ENCODE peak calls at places on chromosomes 16 and 17, in four cellular contexts. G is HepG2, X is A549, A is K562. W is an unnamed sample.
A peak's percentile ranks its signal among the peaks of the same experiment; 100 is the strongest.

GRCh38 chr16:69865701-69866100 is 85.4 kb upstream of the CLEC18A start:
- DNase-seq in G (peak; percentile 24), X (no peak), A (peak; percentile 92), W (no peak)

GRCh38 chr16:86510465-86511261 is at the start of gene FOXF1:
- DNase-seq in G (no peak), X (no peak), A (no peak), W (no peak)

GRCh38 chr17:49585422-49586027 is 9.9 kb downstream of the NXPH3 start:
- DNase-seq in G (no peak), X (peak; percentile 72), A (peak; percentile 41), W (peak; percentile 74)

GRCh38 chr16:53457670-53458069 is 23.4 kb downstream of the RBL2 start:
- DNase-seq in G (no peak), X (no peak), A (no peak), W (no peak)

GRCh38 chr16:75097941-75098897 is 18.4 kb downstream of the LDHD start:
- DNase-seq in G (no peak), X (no peak), A (no peak), W (no peak)

GRCh38 chr17:65156185-65156834 is 19.1 kb downstream of the RGS9 start:
- DNase-seq in G (no peak), X (no peak), A (no peak), W (no peak)

GRCh38 chr17:9258115-9259020 is 237.1 kb downstream of the NTN1 start:
- DNase-seq in G (peak; percentile 67), X (no peak), A (no peak), W (no peak)

GRCh38 chr16:57781741-57782606 is 20.3 kb downstream of the KIFC3 start:
- DNase-seq in G (peak; percentile 94), X (no peak), A (no peak), W (no peak)

GRCh38 chr16:20868890-20869289 is 31.3 kb downstream of the DCUN1D3 start:
- DNase-seq in G (peak; percentile 60), X (no peak), A (no peak), W (no peak)

GRCh38 chr16:86932130-86932982 is 354.0 kb downstream of the FOXL1 start:
- DNase-seq in G (no peak), X (no peak), A (no peak), W (no peak)

GRCh38 chr17:72426948-72427760 is 306.3 kb downstream of the SOX9 start:
- DNase-seq in G (no peak), X (no peak), A (no peak), W (no peak)

GRCh38 chr16:86199871-86200700 is 301.1 kb downstream of the IRF8 start:
- DNase-seq in G (no peak), X (no peak), A (no peak), W (no peak)

GRCh38 chr17:1509255-1509943 is 7.0 kb downstream of the INPP5K start:
- DNase-seq in G (peak; percentile 74), X (no peak), A (no peak), W (no peak)

GRCh38 chr17:80104321-80104955 is 3.1 kb downstream of the GAA start:
- DNase-seq in G (no peak), X (no peak), A (no peak), W (no peak)

GRCh38 chr17:45228985-45229517 is 7.4 kb downstream of the FMNL1 start:
- DNase-seq in G (peak; percentile 56), X (peak; percentile 99), A (peak; percentile 91), W (peak; percentile 59)
- TF ChIP-seq ESRRA in G (no peak), X (peak; percentile 17), A (peak; percentile 79), W (no peak)

GRCh38 chr17:66635646-66636045 is 199.3 kb upstream of the CACNG5 start:
- DNase-seq in G (no peak), X (no peak), A (no peak), W (no peak)

GRCh38 chr17:66630828-66631472 is 204.0 kb upstream of the CACNG5 start:
- DNase-seq in G (no peak), X (no peak), A (no peak), W (no peak)

GRCh38 chr17:66632716-66633115 is 202.2 kb upstream of the CACNG5 start:
- DNase-seq in G (no peak), X (no peak), A (no peak), W (no peak)

GRCh38 chr17:66634193-66634592 is 200.7 kb upstream of the CACNG5 start:
- DNase-seq in G (no peak), X (no peak), A (no peak), W (no peak)

DNA sequence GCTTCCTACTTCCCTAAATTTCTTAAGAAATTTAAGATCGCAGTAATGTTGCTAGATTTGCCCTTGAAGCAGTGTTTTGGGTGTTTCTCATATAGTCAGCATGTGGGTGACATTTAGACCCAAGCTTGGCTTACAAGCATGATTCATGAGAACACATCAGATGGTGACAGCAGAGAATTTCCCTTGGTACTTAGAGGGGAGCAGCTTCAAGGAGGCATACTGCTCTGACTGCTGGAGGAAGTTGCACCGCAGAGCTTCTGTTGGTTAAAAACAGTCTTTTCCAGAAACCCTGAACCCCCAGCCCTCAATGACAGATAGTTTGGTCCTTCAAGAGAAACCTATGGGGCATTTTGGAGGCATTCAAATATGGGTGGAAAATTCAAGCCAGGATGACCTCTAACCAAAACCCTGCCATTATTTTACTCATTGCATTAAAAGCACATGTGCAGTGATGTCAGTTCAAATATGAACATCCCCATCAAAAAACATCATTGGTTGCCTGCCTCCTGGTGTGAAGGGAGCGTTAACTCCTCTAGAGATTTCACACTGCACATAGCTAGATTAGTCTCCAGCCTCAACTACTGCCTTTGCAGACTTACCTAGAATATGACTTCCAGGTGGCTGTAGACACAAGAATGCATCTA is 201.5 kb upstream of the CACNG5 start:
- DNase-seq in G (no peak), X (no peak), A (no peak), W (no peak)
- TF ChIP-seq NR3C1 in G (no peak), X (no peak), A (no peak), W (no peak)

DNA sequence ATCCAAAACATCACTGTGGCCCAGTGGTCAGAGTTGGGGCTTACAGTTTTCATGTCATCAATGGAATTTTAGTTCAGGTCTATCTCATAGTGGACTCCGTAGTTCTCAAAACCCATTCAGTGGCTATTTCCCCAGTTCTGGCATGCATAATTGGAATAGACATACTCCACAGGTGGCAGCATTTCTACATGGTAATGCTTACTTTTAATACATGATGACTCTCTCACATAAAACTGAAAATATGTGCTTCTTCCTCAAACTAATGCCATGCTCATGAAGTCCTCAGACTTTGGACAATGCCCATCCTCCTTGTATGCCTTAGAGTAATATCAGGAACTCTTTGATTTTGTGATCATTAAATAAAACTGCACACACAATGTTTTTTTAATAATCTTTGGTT is 857.4 kb upstream of the GOT2 start:
- DNase-seq in G (no peak), X (no peak), A (no peak), W (no peak)
- TF ChIP-seq ESRRA in G (no peak), X (no peak), A (no peak), W (no peak)

GRCh38 chr16:54505479-54506247 is 219.1 kb upstream of the IRX3 start:
- DNase-seq in G (no peak), X (no peak), A (no peak), W (no peak)

GRCh38 chr16:54501797-54502196 is 215.2 kb upstream of the IRX3 start:
- DNase-seq in G (no peak), X (no peak), A (no peak), W (no peak)

GRCh38 chr16:54504372-54504771 is 217.8 kb upstream of the IRX3 start:
- DNase-seq in G (no peak), X (no peak), A (no peak), W (no peak)

GRCh38 chr16:54503436-54503835 is 216.8 kb upstream of the IRX3 start:
- DNase-seq in G (no peak), X (no peak), A (no peak), W (no peak)

GRCh38 chr16:54503011-54503410 is 216.4 kb upstream of the IRX3 start:
- DNase-seq in G (no peak), X (no peak), A (no peak), W (no peak)
- TF ChIP-seq NR3C1 in G (no peak), X (no peak), A (no peak), W (no peak)

DNA sequence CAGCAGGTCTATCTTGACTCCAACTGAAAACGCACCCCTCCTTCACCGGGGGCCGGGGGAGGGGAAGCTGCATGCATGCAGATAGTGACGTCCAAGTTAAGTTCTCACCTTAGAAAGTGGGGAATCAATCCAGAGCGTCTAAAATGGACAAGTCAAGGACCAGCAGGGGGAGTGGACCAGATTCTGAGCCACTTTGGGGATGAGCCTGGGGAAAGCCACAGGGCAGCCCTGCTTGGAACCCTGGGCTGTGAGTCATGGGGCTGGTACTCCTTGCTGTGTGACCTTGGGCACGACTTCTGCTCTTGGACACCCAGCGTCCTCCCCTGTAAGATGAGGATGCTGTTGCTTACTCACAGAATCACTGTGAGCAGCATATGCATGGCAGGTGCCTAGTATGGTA is 9.1 kb downstream of the TNFRSF13B start:
- DNase-seq in G (no peak), X (peak; percentile 38), A (peak; percentile 6), W (no peak)
- TF ChIP-seq ESRRA in G (no peak), X (no peak), A (no peak), W (no peak)

GRCh38 chr16:82655720-82656500 is 29.1 kb downstream of the CDH13 start:
- DNase-seq in G (no peak), X (no peak), A (no peak), W (no peak)
- TF ChIP-seq NR3C1 in G (no peak), X (no peak), A (no peak), W (no peak)

GRCh38 chr16:16828913-16829398 is 450.0 kb downstream of the NPIPA7 start:
- DNase-seq in G (no peak), X (no peak), A (peak; percentile 65), W (no peak)
- TF ChIP-seq ESRRA in G (no peak), X (no peak), A (peak; percentile 65), W (no peak)

DNA sequence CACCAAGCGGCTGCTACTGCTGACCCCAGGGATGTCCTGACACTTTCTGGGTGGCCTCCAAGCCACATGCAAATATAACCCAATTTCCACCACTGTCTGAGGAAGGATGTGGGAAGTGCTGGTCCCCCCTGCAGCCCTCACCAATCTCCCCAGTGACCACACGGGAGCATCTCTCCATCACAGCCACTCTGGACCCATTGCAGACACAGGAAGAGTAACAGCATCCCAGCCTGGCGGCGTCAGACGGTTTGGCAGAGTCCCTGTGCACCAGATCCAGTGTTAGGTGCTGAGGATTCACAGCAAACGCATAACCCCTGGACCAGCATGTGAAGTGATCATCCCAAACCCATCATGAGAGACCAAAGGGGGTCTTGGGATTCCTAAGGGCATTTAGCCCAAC is 163.7 kb upstream of the TNRC6C start:
- DNase-seq in G (no peak), X (no peak), A (no peak), W (no peak)
- TF ChIP-seq NR3C1 in G (no peak), X (no peak), A (no peak), W (no peak)

GRCh38 chr16:49311823-49312222 is 30.2 kb upstream of the CBLN1 start:
- DNase-seq in G (no peak), X (no peak), A (no peak), W (no peak)

GRCh38 chr16:49315602-49316001 is 34.0 kb upstream of the CBLN1 start:
- DNase-seq in G (no peak), X (no peak), A (no peak), W (no peak)

DNA sequence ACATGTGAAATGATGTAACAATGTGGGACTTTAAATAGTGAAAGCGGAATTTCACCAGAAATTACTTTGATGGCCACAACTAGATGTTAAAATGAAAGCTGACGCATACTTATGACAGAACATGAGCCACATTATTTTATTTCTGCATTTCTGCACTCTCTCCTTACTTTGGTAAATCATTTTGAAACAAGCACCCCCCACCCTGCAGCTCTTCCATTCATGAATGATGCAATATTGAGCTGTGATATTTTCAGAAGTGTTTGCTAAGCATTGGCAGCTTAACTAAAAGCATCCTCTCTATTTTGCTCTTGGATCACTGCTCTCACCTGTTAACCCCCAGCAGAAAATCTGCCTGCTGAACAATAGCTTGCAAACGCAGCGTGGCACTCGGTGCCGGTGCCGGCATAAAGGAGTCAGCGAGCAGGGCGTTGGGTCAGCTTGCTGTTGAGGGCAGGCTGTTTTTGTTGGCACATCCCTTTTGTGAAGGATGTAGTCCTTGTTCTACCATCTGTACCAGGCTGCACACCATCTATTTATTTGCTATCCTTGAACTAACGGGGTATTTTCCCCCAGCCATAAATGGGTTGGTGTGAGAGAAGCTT is 30.9 kb upstream of the CBLN1 start:
- DNase-seq in G (no peak), X (no peak), A (no peak), W (no peak)
- TF ChIP-seq ESRRA in G (no peak), X (no peak), A (no peak), W (no peak)